ENCODE peak calls at places on chromosomes 2 and 18, in six cellular contexts. M is left lung, S is psoas muscle, E is upper lobe of right lung, P is heart left ventricle, I is body of pancreas. O is an unnamed sample.

GRCh38 chr18:79792988-79793355 is 4.8 kb upstream of the KCNG2 start:
- ATAC-seq in M (no peak), S (no peak), E (peak; percentile 26), P (no peak), I (no peak), O (no peak)

GRCh38 chr2:105635564-105635963 is 109.1 kb upstream of the NCK2 start:
- ATAC-seq in M (no peak), S (no peak), E (no peak), P (no peak), I (no peak), O (no peak)

GRCh38 chr18:47912794-47913594 is 17.5 kb downstream of the SMAD2 start:
- ATAC-seq in M (no peak), S (no peak), E (peak; percentile 59), P (no peak), I (no peak), O (peak; percentile 39)

GRCh38 chr18:75727479-75727878 is 300.0 kb upstream of the SMIM21 start:
- ATAC-seq in M (peak; percentile 58), S (no peak), E (peak; percentile 59), P (no peak), I (no peak), O (no peak)

GRCh38 chr2:37653805-37654378 is 17.6 kb downstream of the CDC42EP3 start:
- ATAC-seq in M (peak; percentile 48), S (peak; percentile 93), E (peak; percentile 81), P (peak; percentile 87), I (peak; percentile 30), O (peak; percentile 56)

GRCh38 chr2:46732127-46732526 is 183.5 kb downstream of the MCFD2 start:
- ATAC-seq in M (no peak), S (no peak), E (no peak), P (no peak), I (no peak), O (no peak)

GRCh38 chr2:226799976-226800940 is 638 bp upstream of the IRS1 start:
- ATAC-seq in M (peak; percentile 9), S (no peak), E (no peak), P (no peak), I (peak; percentile 3), O (no peak)

GRCh38 chr2:140893685-140894084 is 1237.1 kb downstream of the LRP1B start:
- ATAC-seq in M (no peak), S (no peak), E (no peak), P (no peak), I (no peak), O (no peak)

GRCh38 chr2:215671244-215671643 is 235.4 kb upstream of the FN1 start:
- ATAC-seq in M (no peak), S (no peak), E (no peak), P (no peak), I (no peak), O (no peak)

GRCh38 chr18:9804517-9805104 is 81.2 kb upstream of the TXNDC2 start:
- ATAC-seq in M (peak; percentile 83), S (peak; percentile 91), E (peak; percentile 72), P (peak; percentile 68), I (no peak), O (peak; percentile 47)

GRCh38 chr2:127762441-127762840 is 48.5 kb downstream of the WDR33 start:
- ATAC-seq in M (no peak), S (no peak), E (no peak), P (peak; percentile 41), I (no peak), O (no peak)

GRCh38 chr2:185074156-185074555 is 475.8 kb downstream of the ZNF804A start:
- ATAC-seq in M (no peak), S (no peak), E (no peak), P (no peak), I (no peak), O (no peak)

GRCh38 chr18:13319629-13320028 is 101.1 kb downstream of the LDLRAD4 start:
- ATAC-seq in M (no peak), S (no peak), E (no peak), P (no peak), I (no peak), O (peak; percentile 23)

GRCh38 chr2:108189316-108189715 is 50.5 kb upstream of the SULT1C3 start:
- ATAC-seq in M (no peak), S (no peak), E (no peak), P (no peak), I (no peak), O (no peak)

GRCh38 chr2:159753797-159754196 is 41.5 kb downstream of the MARCHF7 start:
- ATAC-seq in M (peak; percentile 6), S (no peak), E (peak; percentile 79), P (peak; percentile 56), I (no peak), O (no peak)

GRCh38 chr2:99890616-99891259 is 251.7 kb downstream of the AFF3 start:
- ATAC-seq in M (no peak), S (no peak), E (peak; percentile 34), P (peak; percentile 91), I (no peak), O (no peak)

GRCh38 chr2:52036853-52037252 is 1004.9 kb upstream of the NRXN1 start:
- ATAC-seq in M (no peak), S (no peak), E (no peak), P (no peak), I (no peak), O (no peak)

GRCh38 chr2:54097124-54097523 is 18.3 kb upstream of the ACYP2 start:
- ATAC-seq in M (peak; percentile 10), S (no peak), E (no peak), P (no peak), I (no peak), O (peak; percentile 34)

GRCh38 chr2:64881037-64881492 is 108.1 kb upstream of the SLC1A4 start:
- ATAC-seq in M (no peak), S (no peak), E (no peak), P (no peak), I (no peak), O (no peak)

GRCh38 chr2:109242654-109243331 is 113.8 kb downstream of the SH3RF3 start:
- ATAC-seq in M (peak; percentile 77), S (peak; percentile 32), E (peak; percentile 79), P (peak; percentile 64), I (peak; percentile 73), O (peak; percentile 90)

GRCh38 chr2:195842932-195843331 is 185.9 kb downstream of the SLC39A10 start:
- ATAC-seq in M (no peak), S (no peak), E (no peak), P (no peak), I (no peak), O (no peak)

GRCh38 chr2:231039294-231039664 is 2.0 kb downstream of the C2orf72 start:
- ATAC-seq in M (no peak), S (no peak), E (no peak), P (no peak), I (no peak), O (no peak)

GRCh38 chr2:85132392-85132791 is 800 bp upstream of the TCF7L1 start:
- ATAC-seq in M (no peak), S (no peak), E (no peak), P (no peak), I (no peak), O (no peak)

GRCh38 chr2:103138123-103138886 is 376.5 kb downstream of the TMEM182 start:
- ATAC-seq in M (no peak), S (no peak), E (no peak), P (no peak), I (no peak), O (no peak)

GRCh38 chr2:182999348-183000028 is 38.8 kb downstream of the NCKAP1 start:
- ATAC-seq in M (no peak), S (no peak), E (no peak), P (no peak), I (no peak), O (no peak)

GRCh38 chr2:176128172-176129012 is 1.1 kb upstream of the HOXD8 start:
- ATAC-seq in M (no peak), S (no peak), E (no peak), P (no peak), I (no peak), O (no peak)

GRCh38 chr18:45589559-45590041 is 25.7 kb upstream of the SLC14A2 start:
- ATAC-seq in M (peak; percentile 51), S (no peak), E (no peak), P (peak; percentile 37), I (peak; percentile 50), O (peak; percentile 51)

GRCh38 chr18:23341383-23341782 is 111.7 kb upstream of the RIOK3 start:
- ATAC-seq in M (no peak), S (no peak), E (no peak), P (no peak), I (no peak), O (no peak)

GRCh38 chr18:62324355-62324828 is 718 bp upstream of the TNFRSF11A start:
- ATAC-seq in M (no peak), S (no peak), E (no peak), P (no peak), I (no peak), O (no peak)
- H3K4me3 ChIP-seq in M (no peak overlapping the region), S (peak overlapping the region; percentile 49), E (peak overlapping the region; percentile 33), P (peak overlapping the region; percentile 33), I (no peak overlapping the region), O (no peak overlapping the region)

GRCh38 chr2:88345842-88346241 is 106.7 kb downstream of the FOXI3 start:
- ATAC-seq in M (no peak), S (no peak), E (no peak), P (no peak), I (no peak), O (no peak)

GRCh38 chr2:88350641-88351601 is 101.6 kb downstream of the FOXI3 start:
- ATAC-seq in M (peak; percentile 96), S (no peak), E (peak; percentile 92), P (peak; percentile 51), I (peak; percentile 84), O (peak; percentile 34)

GRCh38 chr2:88355486-88355885 is 97.0 kb downstream of the FOXI3 start:
- ATAC-seq in M (no peak), S (no peak), E (no peak), P (no peak), I (no peak), O (no peak)

DNA sequence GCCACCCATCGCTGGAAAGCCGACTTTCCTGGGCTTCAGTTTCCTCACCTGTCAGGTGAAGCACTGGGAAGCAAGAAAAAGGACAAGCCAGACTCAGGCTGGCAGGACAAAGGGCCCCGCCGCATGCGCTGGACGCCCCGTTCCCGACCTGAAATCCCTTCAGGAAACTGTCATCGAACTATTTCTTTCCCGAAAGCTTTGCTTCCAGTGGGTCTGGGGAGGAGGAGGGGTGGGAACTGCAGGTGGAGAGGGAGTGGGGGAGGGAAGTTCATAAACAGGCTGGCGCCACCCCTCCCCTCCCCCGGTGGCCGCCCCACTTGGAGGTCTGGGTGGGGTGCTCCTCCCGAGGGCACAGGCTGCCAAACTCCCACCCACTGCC is 102.2 kb downstream of the FOXI3 start:
- ATAC-seq in M (peak; percentile 63), S (no peak), E (peak; percentile 36), P (no peak), I (peak; percentile 47), O (no peak)
- H3K4me3 ChIP-seq in M (peak overlapping the region; percentile 22), S (no peak overlapping the region), E (peak overlapping the region; percentile 32), P (no peak overlapping the region), I (peak overlapping the region; percentile 4), O (no peak overlapping the region)

GRCh38 chr2:66862871-66863650 is 428.1 kb downstream of the MEIS1 start:
- ATAC-seq in M (peak; percentile 31), S (no peak), E (no peak), P (no peak), I (no peak), O (peak; percentile 90)
- H3K4me3 ChIP-seq in M (no peak overlapping the region), S (no peak overlapping the region), E (no peak overlapping the region), P (no peak overlapping the region), I (no peak overlapping the region), O (no peak overlapping the region)

DNA sequence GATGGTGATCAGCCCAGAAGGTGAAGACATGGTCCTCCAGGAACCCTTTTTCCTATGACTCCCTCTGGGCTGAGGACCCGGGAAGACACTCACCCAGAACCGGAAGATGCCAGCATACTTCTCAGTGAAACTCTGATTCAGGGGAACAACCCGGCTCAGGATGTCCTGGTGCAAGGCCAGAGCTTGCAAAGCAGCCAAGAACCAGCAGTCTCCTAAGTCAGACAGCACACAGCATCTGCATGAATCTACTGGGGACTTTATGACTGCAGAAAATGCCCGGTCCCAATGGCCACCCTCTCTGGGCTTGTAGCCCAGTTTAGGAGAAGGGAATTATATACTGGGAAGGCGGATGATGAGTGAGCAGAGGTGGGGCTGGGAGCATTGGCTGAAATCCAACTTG is 15.3 kb downstream of the CAPN14 start:
- ATAC-seq in M (no peak), S (no peak), E (no peak), P (peak; percentile 31), I (no peak), O (no peak)
- H3K4me3 ChIP-seq in M (no peak overlapping the region), S (no peak overlapping the region), E (no peak overlapping the region), P (no peak overlapping the region), I (no peak overlapping the region), O (no peak overlapping the region)